ENCODE peak calls at places on chromosomes 16 and 17, in five cellular contexts. L, Z, B, T and E are unnamed samples.

GRCh38 chr16:54342966-54343365 is 56.4 kb upstream of the IRX3 start:
- DNase-seq in L (peak; percentile 25), Z (no peak), B (no peak), T (no peak), E (no peak)

GRCh38 chr16:30553396-30553899 is 4.7 kb downstream of the ZNF764 start:
- DNase-seq in L (no peak), Z (no peak), B (no peak), T (no peak), E (no peak)

GRCh38 chr16:58678716-58679115 is 5.9 kb downstream of the SLC38A7 start:
- DNase-seq in L (peak; percentile 40), Z (peak; percentile 18), B (no peak), T (no peak), E (peak; percentile 12)

GRCh38 chr16:50839920-50840729 is 98.2 kb downstream of the CYLD start:
- DNase-seq in L (no peak), Z (no peak), B (no peak), T (no peak), E (no peak)

GRCh38 chr16:64282181-64282580 is 839.7 kb downstream of the CDH11 start:
- DNase-seq in L (no peak), Z (no peak), B (no peak), T (no peak), E (no peak)

GRCh38 chr16:89067677-89068076 is 26.0 kb upstream of the ACSF3 start:
- DNase-seq in L (no peak), Z (no peak), B (no peak), T (no peak), E (no peak)

GRCh38 chr16:88920618-88921602 is 54.5 kb upstream of the PABPN1L start:
- DNase-seq in L (no peak), Z (no peak), B (no peak), T (peak; percentile 75), E (peak; percentile 87)

GRCh38 chr17:80772906-80773242 is 218.8 kb upstream of the CHMP6 start:
- DNase-seq in L (no peak), Z (peak; percentile 63), B (no peak), T (no peak), E (no peak)

GRCh38 chr17:11205656-11206055 is 35.4 kb upstream of the SHISA6 start:
- DNase-seq in L (no peak), Z (no peak), B (no peak), T (no peak), E (no peak)

GRCh38 chr16:29023279-29024278 is 38.7 kb downstream of the LAT start:
- DNase-seq in L (peak; percentile 14), Z (peak; percentile 70), B (no peak), T (no peak), E (no peak)

GRCh38 chr16:20774703-20775362 is 11.0 kb downstream of the ACSM3 start:
- DNase-seq in L (peak; percentile 64), Z (no peak), B (no peak), T (peak; percentile 82), E (peak; percentile 80)